ENCODE peak calls at places on chromosomes 11 and 22, in seven cellular contexts. S is body of pancreas, W is dorsolateral prefrontal cortex, D is HFFc6, Y is progenitor cell of endocrine pancreas, R is stomach, E is esophagus muscularis mucosa. P is an unnamed sample.

GRCh38 chr11:9574556-9574805 is 1.0 kb downstream of the WEE1 start:
- DNase-seq in Y (no peak), R (peak), E (no peak), W (no peak), S (no peak), D (no peak), P (peak)

GRCh38 chr11:47393163-47394049 is 15.0 kb upstream of the SLC39A13 start:
- DNase-seq in D (peak), Y (no peak), W (no peak), S (peak), R (no peak), E (no peak), P (no peak)

GRCh38 chr11:111327908-111328624 is 29.7 kb downstream of the POU2AF3 start:
- DNase-seq in D (no peak), Y (no peak), S (peak), E (no peak), R (peak), W (no peak), P (no peak)

GRCh38 chr11:125069796-125070195 is 6.7 kb downstream of the SLC37A2 start:
- DNase-seq in Y (no peak), S (no peak), W (no peak), E (peak), R (no peak), D (no peak), P (no peak)

GRCh38 chr11:65563606-65564005 is 5.4 kb upstream of the LTBP3 start:
- DNase-seq in E (no peak), S (no peak), R (no peak), W (no peak), D (no peak), Y (no peak), P (no peak)

GRCh38 chr11:17828311-17828751 is 93.8 kb downstream of the KCNC1 start:
- DNase-seq in W (peak), R (peak), E (no peak), S (no peak), D (peak), Y (no peak), P (no peak)

GRCh38 chr22:45318558-45319318 is 9.0 kb downstream of the FAM118A start:
- DNase-seq in W (no peak), E (no peak), Y (no peak), D (no peak), R (no peak), S (no peak), P (no peak)

GRCh38 chr22:41498322-41498721 is 29.4 kb downstream of the ACO2 start:
- DNase-seq in Y (no peak), D (no peak), S (no peak), R (no peak), E (no peak), W (no peak), P (no peak)

GRCh38 chr11:72069787-72070251 is 10.5 kb downstream of the NUMA1 start:
- DNase-seq in E (peak), R (peak), D (peak), W (peak), Y (no peak), S (peak), P (peak)

GRCh38 chr11:64330888-64331287 is 9.1 kb upstream of the CCDC88B start:
- DNase-seq in W (no peak), D (no peak), Y (no peak), E (no peak), S (no peak), R (no peak), P (no peak)

GRCh38 chr22:50483977-50484853 is 2.4 kb upstream of the MIOX start:
- DNase-seq in R (peak), W (no peak), S (peak), Y (no peak), D (no peak), E (no peak), P (no peak)

GRCh38 chr11:119607726-119608125 is 121.3 kb downstream of the NECTIN1 start:
- DNase-seq in S (no peak), R (no peak), E (no peak), Y (no peak), W (peak), D (no peak), P (no peak)

GRCh38 chr11:118437046-118437735 is 899 bp downstream of the KMT2A start:
- DNase-seq in E (no peak), W (peak), D (no peak), S (peak), Y (peak), R (no peak), P (peak)

GRCh38 chr22:24066260-24066659 is 55.2 kb downstream of the CABIN1 start:
- DNase-seq in S (no peak), Y (no peak), R (no peak), E (no peak), W (no peak), D (no peak), P (no peak)

GRCh38 chr11:112470355-112470754 is 209.7 kb upstream of the PLET1 start:
- DNase-seq in E (no peak), S (no peak), W (no peak), D (no peak), Y (no peak), R (no peak), P (no peak)

GRCh38 chr11:73376803-73377629 is 817 bp downstream of the RELT start:
- DNase-seq in W (peak), D (peak), Y (peak), S (peak), E (no peak), R (peak), P (peak)

GRCh38 chr22:24996420-24996952 is 44.0 kb downstream of the KIAA1671 start:
- DNase-seq in W (no peak), Y (no peak), R (no peak), E (no peak), S (no peak), D (no peak), P (peak)

GRCh38 chr22:17077255-17077654 is 7.5 kb upstream of the IL17RA start:
- DNase-seq in S (no peak), R (no peak), E (no peak), W (no peak), D (peak), Y (no peak), P (no peak)

GRCh38 chr11:71304045-71304444 is 51.7 kb upstream of the SHANK2 start:
- DNase-seq in S (no peak), W (no peak), R (no peak), E (peak), Y (no peak), D (no peak), P (no peak)

GRCh38 chr22:24727218-24727851 is 47.2 kb downstream of the PIWIL3 start:
- DNase-seq in Y (no peak), D (peak), R (peak), W (no peak), E (no peak), S (no peak), P (no peak)

GRCh38 chr11:9029477-9029876 is 25.7 kb upstream of the NRIP3 start:
- DNase-seq in D (no peak), W (no peak), S (no peak), Y (no peak), R (no peak), E (no peak), P (no peak)

GRCh38 chr11:69489031-69489745 is 7.7 kb downstream of the LINC01488 start:
- DNase-seq in E (no peak), S (no peak), D (no peak), Y (no peak), R (no peak), W (no peak), P (no peak)

GRCh38 chr11:75706260-75706729 is 11.3 kb upstream of the MOGAT2 start:
- DNase-seq in Y (peak), R (peak), E (peak), W (peak), D (peak), S (peak), P (peak)

DNA sequence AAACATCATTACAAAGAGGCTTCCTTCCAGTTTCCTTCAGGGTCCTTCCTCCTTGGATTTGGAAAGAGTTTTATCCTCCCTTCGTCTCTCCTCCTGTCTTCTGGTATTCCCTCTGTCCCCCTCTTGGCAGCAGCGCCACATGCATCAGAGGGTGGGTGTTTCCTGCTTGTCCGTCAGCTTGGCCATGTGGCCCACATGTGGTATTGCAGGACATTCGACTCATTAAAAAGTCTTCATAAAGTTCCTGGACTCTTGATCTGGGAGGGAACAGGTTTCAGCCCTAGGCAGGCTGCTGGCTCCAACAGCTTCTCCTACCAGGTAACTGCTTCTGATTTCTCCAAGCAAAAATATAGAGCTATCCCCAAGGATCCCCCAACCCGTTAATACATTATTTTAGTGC is 189.8 kb downstream of the CSNK2A3 start:
- DNase-seq in E (no peak), Y (no peak), W (no peak), D (no peak), R (no peak), S (no peak), P (no peak)
- TF ChIP-seq CTCF in E (no peak), Y (peak), W (no peak), D (peak), R (no peak), S (no peak), P (peak)

DNA sequence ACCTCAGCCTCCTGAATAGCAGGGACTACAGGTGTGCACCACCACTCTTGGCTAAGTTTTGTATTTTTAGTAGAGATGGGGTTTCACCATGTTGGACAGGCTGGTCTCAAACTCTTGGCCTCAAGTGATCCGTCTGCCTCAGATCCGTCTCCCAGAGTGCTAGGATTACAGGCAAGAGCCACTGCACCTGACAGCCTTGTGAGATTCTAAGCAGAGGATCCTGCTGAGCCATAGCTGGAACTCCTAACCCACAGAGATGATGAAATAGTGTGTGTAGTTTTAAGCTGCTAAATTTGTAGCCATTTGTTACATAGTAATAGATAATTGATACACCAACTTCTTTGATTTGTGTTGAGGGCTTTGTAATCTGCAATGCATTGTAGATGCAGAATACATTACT is 51.1 kb downstream of the CLMP start:
- DNase-seq in S (no peak), Y (no peak), R (no peak), E (no peak), W (no peak), D (no peak), P (no peak)
- TF ChIP-seq CTCF in S (no peak), Y (no peak), R (no peak), E (no peak), W (no peak), D (no peak), P (no peak)

GRCh38 chr22:37088750-37089408 is 20.6 kb downstream of the TMPRSS6 start:
- DNase-seq in D (no peak), S (no peak), E (no peak), Y (no peak), W (no peak), R (no peak), P (no peak)
- TF ChIP-seq CTCF in D (no peak), S (no peak), E (no peak), Y (no peak), W (no peak), R (no peak), P (no peak)

GRCh38 chr22:31962392-31963113 is 18.2 kb downstream of the YWHAH start:
- DNase-seq in S (no peak), R (no peak), E (no peak), W (no peak), Y (no peak), D (no peak), P (no peak)
- TF ChIP-seq CTCF in S (no peak), R (no peak), E (no peak), W (no peak), Y (no peak), D (no peak), P (no peak)

GRCh38 chr22:38843201-38843715 is 570 bp downstream of the NPTXR start:
- DNase-seq in D (peak), E (no peak), S (peak), R (peak), Y (peak), W (no peak), P (peak)
- TF ChIP-seq CTCF in D (peak), E (peak), S (no peak), R (no peak), Y (peak), W (peak), P (no peak)

GRCh38 chr22:29700949-29701927 is 18.6 kb upstream of the CABP7 start:
- DNase-seq in D (peak), E (no peak), W (no peak), R (no peak), Y (no peak), S (no peak), P (no peak)
- TF ChIP-seq CTCF in D (peak), E (no peak), W (no peak), R (no peak), Y (peak), S (no peak), P (no peak)

P was measured in nephron progenitor cell.